ENCODE peak calls at places on chromosomes 16 and 17, in six cellular contexts. Q is sigmoid colon, B is IMR-90, M is PC-9, P is mucosa of descending colon, W is cardiac muscle cell. L is an unnamed sample. For H3K4me1, the result is how much of the 10 kb centered on the place peaks cover.

GRCh38 chr16:27218756-27219155 is 15.4 kb downstream of the KDM8 start:
- DNase-seq in Q (no peak), B (no peak), M (no peak), P (peak), W (no peak), L (no peak)

GRCh38 chr17:38338053-38338452 is 5.7 kb downstream of the GPR179 start:
- DNase-seq in Q (no peak), B (no peak), M (no peak), P (no peak), W (no peak), L (no peak)

GRCh38 chr16:47285001-47285400 is 141.3 kb upstream of the NETO2 start:
- DNase-seq in Q (no peak), B (no peak), M (no peak), P (no peak), W (no peak), L (no peak)

GRCh38 chr17:81157848-81158687 is 7.2 kb upstream of the PVALEF start:
- DNase-seq in Q (no peak), B (no peak), M (no peak), P (no peak), W (no peak), L (no peak)

GRCh38 chr17:57858838-57859237 is 9.0 kb upstream of the MRPS23 start:
- DNase-seq in Q (peak), B (no peak), M (no peak), P (no peak), W (no peak), L (no peak)

GRCh38 chr16:76194621-76195015 is 82.6 kb upstream of the CNTNAP4 start:
- DNase-seq in Q (no peak), B (no peak), M (no peak), P (no peak), W (no peak), L (no peak)

GRCh38 chr16:50038756-50039529 is 13.9 kb downstream of the CNEP1R1 start:
- DNase-seq in Q (peak), B (no peak), M (no peak), P (peak), W (no peak), L (no peak)

GRCh38 chr17:4600563-4600962 is 16.2 kb downstream of the SMTNL2 start:
- DNase-seq in Q (no peak), B (no peak), M (no peak), P (no peak), W (peak), L (peak)

GRCh38 chr16:49216593-49216992 is 65.0 kb downstream of the CBLN1 start:
- DNase-seq in Q (no peak), B (no peak), M (no peak), P (no peak), W (no peak), L (no peak)

GRCh38 chr17:68302066-68302564 is 10.8 kb downstream of the ARSG start:
- DNase-seq in Q (no peak), B (peak), M (no peak), P (no peak), W (no peak), L (no peak)

GRCh38 chr17:34171245-34171818 is 83.8 kb upstream of the CCL2 start:
- DNase-seq in Q (no peak), B (peak), M (peak), P (no peak), W (peak), L (peak)

GRCh38 chr17:75078097-75079022 is 9.4 kb upstream of the SLC16A5 start:
- DNase-seq in Q (no peak), B (peak), M (peak), P (no peak), W (no peak), L (peak)

GRCh38 chr17:4623249-4623648 is 18.2 kb downstream of the ALOX15 start:
- DNase-seq in Q (no peak), B (peak), M (no peak), P (no peak), W (no peak), L (no peak)

GRCh38 chr17:9021985-9022552 is 759 bp downstream of the NTN1 start:
- DNase-seq in Q (peak), B (peak), M (peak), P (no peak), W (peak), L (no peak)

GRCh38 chr17:9020824-9021157 is 519 bp upstream of the NTN1 start:
- DNase-seq in Q (peak), B (no peak), M (no peak), P (no peak), W (no peak), L (no peak)

GRCh38 chr17:9022553-9023388 is 1.5 kb downstream of the NTN1 start:
- DNase-seq in Q (peak), B (no peak), M (no peak), P (no peak), W (peak), L (no peak)

GRCh38 chr17:9020096-9020823 is 1.1 kb upstream of the NTN1 start:
- DNase-seq in Q (peak), B (no peak), M (no peak), P (no peak), W (no peak), L (no peak)

DNA sequence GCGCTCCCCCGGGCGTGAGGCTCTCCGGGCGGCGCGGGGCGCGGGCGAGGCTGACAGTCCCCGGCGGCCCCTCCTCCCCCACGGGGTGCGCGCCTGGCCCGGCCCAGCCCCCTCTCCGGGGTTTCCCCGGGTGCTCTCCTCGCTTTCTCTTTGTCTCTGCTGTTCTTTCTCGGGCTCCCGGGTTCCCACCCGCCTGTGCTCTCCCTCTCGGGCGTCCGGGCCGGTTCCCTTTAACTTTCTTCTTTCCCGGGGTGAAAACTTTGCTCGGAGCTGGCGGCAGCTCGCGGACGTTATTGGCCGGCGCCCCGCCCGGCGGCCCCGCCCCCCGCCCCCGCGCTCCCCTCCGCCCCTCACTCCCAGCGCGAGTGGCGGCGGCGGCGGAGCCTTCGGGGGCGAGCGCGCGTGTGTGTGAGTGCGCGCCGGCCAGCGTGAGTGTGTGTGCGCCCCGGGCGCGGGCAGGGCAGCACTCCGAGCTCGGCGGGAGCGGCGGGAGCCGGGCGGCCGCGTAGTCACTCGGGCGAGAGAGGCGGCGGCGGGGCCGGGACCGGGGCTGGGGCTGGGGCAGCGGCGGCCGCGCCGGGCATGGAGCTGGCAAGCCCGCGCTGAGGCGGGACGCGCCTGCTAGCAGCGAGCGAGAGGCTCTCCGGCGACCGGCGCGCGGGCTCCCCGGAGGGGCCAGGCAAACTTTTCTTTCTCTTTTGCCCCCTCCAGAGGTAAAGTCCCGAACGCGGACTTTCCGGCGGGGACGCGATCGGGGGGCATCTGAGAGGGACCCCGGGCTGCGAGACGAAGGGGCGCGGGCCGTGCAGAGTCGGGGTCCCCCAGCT is at the start of gene NTN1:
- DNase-seq in Q (peak), B (peak), M (peak), P (peak), W (peak), L (no peak)
- H3K4me1 ChIP-seq in Q (under half), B (under half), M (under half), P (under half), W (under half), L (under half)

DNA sequence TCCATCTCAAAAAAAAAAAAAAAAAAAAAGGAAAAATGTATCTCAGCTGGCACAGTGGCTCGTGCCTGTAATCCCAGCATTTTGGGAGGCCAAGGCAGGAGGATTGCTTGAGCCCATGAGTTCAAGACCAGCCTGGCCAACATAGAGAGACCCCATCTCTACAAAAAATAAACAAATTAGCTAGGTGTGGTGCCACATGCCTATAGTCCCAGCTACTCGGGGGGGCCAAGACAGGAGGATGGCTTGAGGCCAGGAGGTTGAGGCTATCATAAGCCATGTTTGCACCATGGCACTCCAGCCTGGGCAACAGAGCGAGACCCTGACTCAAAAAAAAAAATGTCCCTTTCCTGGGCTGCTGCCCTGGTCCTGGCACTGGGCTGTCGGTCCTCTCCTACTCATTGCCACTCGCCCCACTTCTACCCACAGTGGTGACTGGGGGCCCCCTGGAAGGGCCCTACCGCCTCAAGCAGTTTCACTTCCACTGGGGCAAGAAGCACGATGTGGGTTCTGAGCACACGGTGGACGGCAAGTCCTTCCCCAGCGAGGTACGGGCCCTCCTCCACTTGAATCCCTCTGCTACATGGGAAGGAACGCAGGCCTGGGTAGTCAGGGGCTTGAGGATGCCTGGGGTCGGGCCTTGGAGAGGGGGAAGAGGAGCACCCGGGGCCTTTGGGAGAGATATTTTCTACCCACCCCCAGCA is 6.1 kb downstream of the CA7 start:
- DNase-seq in Q (no peak), B (no peak), M (no peak), P (no peak), W (no peak), L (no peak)
- H3K4me3 ChIP-seq in Q (no peak), B (no peak), M (no peak), P (no peak), W (no peak), L (no peak)

GRCh38 chr17:66737524-66737923 is 97.4 kb upstream of the CACNG5 start:
- DNase-seq in Q (peak), B (peak), M (no peak), P (no peak), W (peak), L (no peak)
- TF ChIP-seq CTCF in Q (peak), B (no peak), M (no peak), P (no peak), W (peak), L (no peak)

GRCh38 chr16:82788919-82789318 is 162.2 kb downstream of the CDH13 start:
- DNase-seq in Q (no peak), B (no peak), M (no peak), P (no peak), W (no peak), L (no peak)
- H3K4me1 ChIP-seq in Q (under half), B (under half), M (under half), P (under half), W (under half), L (under half)

GRCh38 chr16:87761020-87761506 is 4.7 kb downstream of the KLHDC4 start:
- DNase-seq in Q (no peak), B (no peak), M (no peak), P (no peak), W (no peak), L (no peak)

GRCh38 chr16:87765473-87765775 is 362 bp downstream of the KLHDC4 start:
- DNase-seq in Q (no peak), B (peak), M (no peak), P (no peak), W (no peak), L (no peak)

GRCh38 chr16:87764600-87765472 is 950 bp downstream of the KLHDC4 start:
- DNase-seq in Q (no peak), B (no peak), M (no peak), P (no peak), W (no peak), L (no peak)

GRCh38 chr16:87762620-87763019 is 3.2 kb downstream of the KLHDC4 start:
- DNase-seq in Q (no peak), B (no peak), M (no peak), P (peak), W (no peak), L (no peak)

GRCh38 chr16:87762071-87762571 is 3.7 kb downstream of the KLHDC4 start:
- DNase-seq in Q (no peak), B (no peak), M (no peak), P (no peak), W (peak), L (no peak)
- H3K4me3 ChIP-seq in Q (no peak), B (no peak), M (no peak), P (no peak), W (no peak), L (no peak)

GRCh38 chr17:20267459-20267842 is 199.9 kb downstream of the LGALS9B start:
- DNase-seq in Q (no peak), B (no peak), M (no peak), P (no peak), W (no peak), L (no peak)
- TF ChIP-seq CTCF in Q (no peak), B (no peak), M (no peak), P (no peak), W (no peak), L (no peak)

GRCh38 chr16:74608381-74608780 is 1.5 kb upstream of the GLG1 start:
- DNase-seq in Q (no peak), B (no peak), M (no peak), P (no peak), W (no peak), L (no peak)
- H3K4me1 ChIP-seq in Q (under half), B (under half), M (under half), P (under half), W (under half), L (under half)

GRCh38 chr16:1181715-1182671 is 29.1 kb downstream of the CACNA1H start:
- DNase-seq in Q (peak), B (peak), M (peak), P (peak), W (no peak), L (peak)
- H3K4me3 ChIP-seq in Q (peak), B (no peak), M (no peak), P (no peak), W (no peak), L (no peak)

GRCh38 chr16:19328364-19328763 is 42.8 kb downstream of the CLEC19A start:
- DNase-seq in Q (no peak), B (no peak), M (no peak), P (no peak), W (no peak), L (no peak)

GRCh38 chr16:19330801-19331484 is 45.4 kb downstream of the CLEC19A start:
- DNase-seq in Q (no peak), B (peak), M (peak), P (no peak), W (no peak), L (no peak)

GRCh38 chr16:19329932-19330331 is 44.4 kb downstream of the CLEC19A start:
- DNase-seq in Q (no peak), B (no peak), M (peak), P (no peak), W (no peak), L (no peak)

DNA sequence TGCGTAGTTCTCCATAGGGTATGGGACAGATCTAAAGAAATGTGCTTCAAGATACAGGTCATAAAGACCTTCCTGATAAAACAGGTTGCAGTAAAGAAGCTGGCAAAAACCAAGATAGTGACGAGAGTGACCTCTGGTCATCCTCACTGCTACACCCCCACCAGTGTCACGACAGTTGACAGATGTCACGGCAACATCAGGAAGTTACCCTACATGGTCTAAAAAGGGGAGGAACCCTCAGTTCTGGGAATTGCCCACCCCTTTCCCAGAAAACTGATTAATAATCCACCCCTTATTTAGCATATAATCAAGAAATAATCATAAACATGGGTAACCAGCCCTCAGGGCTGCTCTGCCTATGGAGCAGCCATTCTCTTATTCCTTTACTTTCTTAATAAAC is 46.3 kb downstream of the CLEC19A start:
- DNase-seq in Q (no peak), B (no peak), M (no peak), P (no peak), W (no peak), L (no peak)
- TF ChIP-seq CTCF in Q (no peak), B (no peak), M (no peak), P (no peak), W (no peak), L (no peak)

GRCh38 chr16:31365131-31365865 is 10.3 kb downstream of the ITGAX start:
- DNase-seq in Q (no peak), B (no peak), M (no peak), P (no peak), W (no peak), L (no peak)
- H3K4me1 ChIP-seq in Q (under half), B (under half), M (under half), P (under half), W (under half), L (under half)

L was measured in Caco-2.